ENCODE peak calls at places on chromosome 18, in six cellular contexts. V, C, Z, E, U and N are unnamed samples.
A peak's percentile ranks its signal among the peaks of the same experiment; 100 is the strongest.

GRCh38 chr18:48613589-48613988 is 74.8 kb downstream of the CTIF start:
- DNase-seq in V (no peak), C (no peak), Z (no peak), E (no peak), U (no peak), N (no peak)

GRCh38 chr18:50806208-50806616 is 13.6 kb downstream of the MRO start:
- DNase-seq in V (no peak), C (no peak), Z (peak; percentile 52), E (peak; percentile 72), U (no peak), N (no peak)

GRCh38 chr18:29849145-29849544 is 1193.4 kb downstream of the DSC3 start:
- DNase-seq in V (peak; percentile 15), C (no peak), Z (no peak), E (no peak), U (no peak), N (no peak)

GRCh38 chr18:34976534-34976898 is 64.7 kb upstream of the MAPRE2 start:
- DNase-seq in V (no peak), C (no peak), Z (no peak), E (no peak), U (no peak), N (no peak)

GRCh38 chr18:58541137-58541788 is 87.6 kb downstream of the ALPK2 start:
- DNase-seq in V (peak; percentile 53), C (no peak), Z (peak; percentile 20), E (no peak), U (no peak), N (no peak)

GRCh38 chr18:67589325-67589724 is 72.8 kb upstream of the DSEL start:
- DNase-seq in V (no peak), C (no peak), Z (no peak), E (no peak), U (no peak), N (no peak)

GRCh38 chr18:13232060-13232917 is 13.7 kb downstream of the LDLRAD4 start:
- DNase-seq in V (no peak), C (no peak), Z (no peak), E (no peak), U (no peak), N (no peak)

GRCh38 chr18:37902344-37902743 is 336.7 kb upstream of the CELF4 start:
- DNase-seq in V (no peak), C (no peak), Z (no peak), E (no peak), U (no peak), N (no peak)

GRCh38 chr18:41370740-41371623 is 584.1 kb upstream of the PIK3C3 start:
- DNase-seq in V (no peak), C (no peak), Z (no peak), E (no peak), U (no peak), N (no peak)

GRCh38 chr18:56789004-56789888 is 138.1 kb downstream of the WDR7 start:
- DNase-seq in V (peak; percentile 35), C (no peak), Z (peak; percentile 48), E (no peak), U (no peak), N (peak; percentile 36)
- TF ChIP-seq CTCF in V (peak; percentile 62), C (no peak), Z (peak; percentile 62), E (peak; percentile 16), U (no peak), N (peak; percentile 71)

DNA sequence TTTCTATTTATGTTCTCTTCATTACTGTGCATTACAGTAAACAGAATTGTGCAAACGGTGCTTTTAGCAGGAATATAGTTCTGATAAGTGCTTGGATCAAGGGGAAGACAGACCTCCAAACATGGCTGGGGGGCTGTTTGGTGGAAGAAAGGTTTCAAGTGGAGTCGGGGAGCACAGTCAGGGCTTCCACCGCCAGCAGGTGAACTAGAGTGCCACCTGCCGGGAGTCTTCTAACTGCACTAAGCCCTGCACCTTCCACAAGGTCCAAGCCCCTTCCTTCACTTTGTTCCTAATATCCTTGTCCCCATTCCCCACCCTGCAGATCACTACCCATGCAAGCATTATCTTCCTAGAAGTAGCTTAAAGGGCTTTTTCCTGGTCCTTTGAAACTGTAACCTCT is 11.1 kb downstream of the ONECUT2 start:
- DNase-seq in V (peak; percentile 24), C (no peak), Z (peak; percentile 55), E (no peak), U (no peak), N (peak; percentile 91)
- TF ChIP-seq CTCF in V (peak; percentile 52), C (no peak), Z (peak; percentile 71), E (peak; percentile 30), U (no peak), N (peak; percentile 59)

DNA sequence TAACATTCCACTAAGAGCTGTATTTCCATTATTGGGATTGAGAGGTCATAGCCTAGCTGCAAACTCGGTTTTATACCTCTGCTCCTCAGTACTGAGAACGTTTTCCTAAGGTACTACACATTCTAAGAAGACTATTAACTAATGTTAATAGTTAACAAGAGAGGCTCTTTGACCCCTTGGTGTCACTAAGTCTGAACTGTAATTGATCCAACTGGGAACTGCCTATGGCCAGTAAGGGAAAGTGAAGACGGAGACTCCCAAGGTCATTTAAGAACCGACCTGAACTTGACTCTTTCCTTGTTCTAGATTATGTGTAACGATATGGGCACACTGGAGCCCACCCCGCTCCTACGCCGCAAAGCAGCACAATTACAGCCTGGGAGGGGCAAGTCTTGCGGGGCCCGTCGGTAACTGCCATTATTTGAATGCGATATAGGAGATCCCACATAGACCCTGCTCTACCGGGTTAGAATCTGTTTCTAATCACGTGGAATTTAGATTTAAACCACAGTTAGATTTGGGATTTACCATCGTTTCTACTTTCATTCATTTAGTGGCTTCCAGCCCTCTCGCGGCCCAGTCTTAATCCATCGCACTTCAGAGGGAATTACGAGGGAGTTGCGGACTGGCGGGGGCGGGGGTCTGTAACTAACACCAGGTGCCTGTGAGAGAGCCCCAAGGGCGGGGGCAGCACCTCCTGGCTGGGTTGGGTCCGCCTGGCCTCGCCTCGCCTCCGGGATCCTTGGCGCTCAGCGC is 84.1 kb upstream of the EPB41L3 start:
- DNase-seq in V (no peak), C (no peak), Z (no peak), E (no peak), U (no peak), N (no peak)
- TF ChIP-seq CTCF in V (no peak), C (no peak), Z (no peak), E (no peak), U (no peak), N (no peak)

GRCh38 chr18:22368066-22368465 is 49.6 kb downstream of the CTAGE1 start:
- DNase-seq in V (no peak), C (no peak), Z (no peak), E (no peak), U (no peak), N (no peak)

DNA sequence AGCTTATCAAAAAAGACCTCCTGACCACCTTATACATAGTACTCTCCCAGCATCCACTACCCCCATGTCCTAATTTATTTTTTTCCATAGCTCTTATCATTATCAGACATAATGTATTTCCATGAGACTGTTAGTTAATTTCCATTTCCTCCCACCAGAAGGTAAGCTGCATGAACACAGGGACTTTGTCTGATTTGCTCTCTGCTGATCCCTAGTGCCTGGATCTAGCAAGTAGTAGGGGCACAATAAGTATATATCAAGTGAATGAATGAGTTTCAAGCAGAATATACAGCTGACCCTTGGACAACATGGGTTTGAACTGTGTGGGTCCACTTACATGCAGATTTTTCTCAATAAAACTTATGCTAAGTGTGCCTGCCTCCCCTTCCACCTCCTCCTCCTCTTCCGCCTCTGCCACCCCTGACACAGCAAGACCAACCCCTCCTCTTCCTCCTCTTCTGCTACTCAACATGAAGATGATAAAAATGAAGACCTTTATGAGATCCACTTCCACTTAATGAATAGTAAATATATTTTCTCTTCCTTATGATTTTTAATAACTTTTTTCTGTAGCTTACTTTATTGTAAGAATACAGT is 53.8 kb downstream of the CTAGE1 start:
- DNase-seq in V (peak; percentile 33), C (no peak), Z (no peak), E (no peak), U (no peak), N (no peak)
- TF ChIP-seq CTCF in V (peak; percentile 30), C (peak; percentile 28), Z (no peak), E (peak; percentile 21), U (peak; percentile 26), N (peak; percentile 2)

DNA sequence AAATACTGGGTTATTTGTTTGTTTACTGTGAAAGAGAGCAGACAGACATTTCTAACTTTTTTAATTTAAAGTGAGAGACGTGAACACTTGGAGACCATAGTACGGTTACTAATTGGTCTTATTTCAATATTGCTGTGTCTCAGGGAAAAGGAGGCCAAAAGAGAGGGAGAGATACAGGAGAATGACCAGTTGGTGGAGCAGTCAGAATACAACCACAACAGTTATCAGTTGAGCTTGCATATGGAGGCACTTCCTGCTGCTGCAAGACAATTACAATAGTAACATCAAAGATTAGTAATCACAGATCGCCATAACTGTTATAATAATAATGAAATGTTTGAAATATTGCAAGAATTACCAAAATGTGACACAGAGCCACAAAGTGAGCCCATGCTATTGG is 58.2 kb downstream of the TWSG1 start:
- DNase-seq in V (peak; percentile 12), C (no peak), Z (peak; percentile 33), E (no peak), U (no peak), N (no peak)
- TF ChIP-seq CTCF in V (peak; percentile 1), C (no peak), Z (peak; percentile 21), E (no peak), U (no peak), N (no peak)

DNA sequence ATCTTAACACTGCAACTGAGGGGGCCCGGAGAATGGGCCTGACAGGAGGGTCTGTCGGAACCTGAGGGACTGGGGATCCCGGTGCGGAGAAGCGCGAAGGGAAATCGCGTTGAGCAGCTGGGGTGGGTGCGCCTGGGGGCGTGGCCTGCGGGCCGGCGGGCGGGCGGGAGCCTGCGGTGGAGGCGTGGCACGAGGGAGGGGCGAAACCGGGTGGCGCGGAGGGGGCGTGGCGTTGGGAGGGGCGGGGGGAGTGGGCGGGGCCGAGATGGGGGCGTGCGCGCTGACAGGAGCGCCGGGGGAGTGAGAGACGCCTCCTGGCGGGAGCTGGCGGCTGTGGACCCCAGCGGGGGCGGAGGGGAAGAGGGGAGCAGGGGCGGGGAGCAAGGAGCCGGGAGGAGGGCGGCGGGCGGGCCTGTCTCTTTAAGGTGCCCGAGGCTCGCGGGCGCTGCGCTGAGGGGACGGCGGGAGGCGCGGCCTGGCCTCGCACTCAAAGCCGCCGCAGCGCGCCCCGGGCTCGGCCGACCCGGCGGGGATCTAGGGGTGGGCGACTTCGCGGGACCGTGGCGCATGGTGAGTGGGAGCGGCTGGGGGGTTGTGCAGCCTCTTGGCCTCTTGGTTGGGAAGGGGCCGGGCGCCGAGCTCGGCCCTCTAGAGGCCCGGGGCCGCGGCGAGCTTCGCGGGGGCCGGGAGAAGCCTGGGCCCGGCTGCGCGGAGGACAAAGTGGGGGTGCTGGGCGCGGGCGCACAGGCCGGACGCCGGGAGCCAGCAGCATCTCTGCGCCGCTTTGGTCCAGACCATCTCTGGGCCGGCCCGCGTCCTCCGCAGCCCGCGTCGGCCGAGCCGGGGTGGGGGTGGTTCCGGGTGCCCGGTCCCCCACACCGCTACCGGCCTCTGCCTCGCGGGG is at the start of gene TWSG1:
- DNase-seq in V (peak; percentile 89), C (peak; percentile 96), Z (peak; percentile 97), E (peak; percentile 97), U (peak; percentile 91), N (peak; percentile 89)
- TF ChIP-seq CTCF in V (no peak), C (no peak), Z (no peak), E (peak; percentile 43), U (peak; percentile 30), N (peak; percentile 20)

DNA sequence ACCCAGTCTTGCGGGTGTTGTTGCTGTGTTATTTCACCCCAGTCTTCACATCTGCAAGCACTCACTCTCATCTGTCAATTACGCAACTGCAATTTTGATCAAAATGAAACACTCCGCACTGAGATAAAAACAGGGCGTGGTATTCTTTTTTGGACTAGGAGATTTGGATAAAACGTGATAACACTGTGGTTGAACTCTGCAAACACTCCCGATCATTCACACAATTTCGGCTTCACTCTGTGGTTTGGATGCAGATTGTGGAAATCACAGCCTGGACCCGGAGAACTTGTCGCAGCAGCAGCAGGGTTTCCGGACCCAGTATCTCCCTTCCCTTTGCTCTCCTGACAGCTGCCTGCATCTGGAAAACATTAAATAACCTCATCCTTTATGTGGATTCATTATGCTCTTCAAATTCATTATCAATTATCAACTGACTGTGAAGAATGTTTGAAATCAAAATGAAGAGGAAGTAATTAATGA is 49.4 kb upstream of the APCDD1 start:
- DNase-seq in V (peak; percentile 14), C (peak; percentile 29), Z (no peak), E (no peak), U (no peak), N (no peak)
- TF ChIP-seq CTCF in V (no peak), C (no peak), Z (no peak), E (no peak), U (no peak), N (no peak)